ENCODE peak calls at places on chromosomes 12 and 14, in ten cellular contexts. B is A549, S is esophagus muscularis mucosa, O is body of pancreas, Y is adrenal gland, E is stomach, X is IMR-90, N is ovary, G is heart left ventricle, U is testis. V is an unnamed sample. For H3K9me3, the result is how much of the 10 kb centered on the place peaks cover.

GRCh38 chr14:92850492-92850891 is 56.4 kb downstream of the GOLGA5 start:
- DNase-seq in O (peak), X (peak), E (no peak), B (no peak), Y (no peak), G (no peak), U (no peak), N (no peak), S (no peak), V (no peak)

GRCh38 chr12:50297996-50298395 is 14.7 kb upstream of the LIMA1 start:
- DNase-seq in G (no peak), S (peak), N (no peak), B (no peak), O (no peak), U (no peak), E (no peak), Y (no peak), X (no peak), V (no peak)

GRCh38 chr12:109697877-109698468 is 15.7 kb upstream of the FAM222A start:
- DNase-seq in S (no peak), N (no peak), O (no peak), B (no peak), U (no peak), X (no peak), Y (no peak), G (no peak), E (no peak), V (no peak)

GRCh38 chr12:75944097-75944904 is 87.3 kb downstream of the PHLDA1 start:
- DNase-seq in E (no peak), X (peak), B (peak), U (no peak), O (no peak), G (no peak), N (no peak), Y (no peak), S (no peak), V (peak)

GRCh38 chr12:70045036-70045435 is 198.2 kb upstream of the CNOT2 start:
- DNase-seq in X (peak), S (no peak), U (no peak), Y (peak), G (peak), E (no peak), N (no peak), B (no peak), O (peak), V (no peak)

GRCh38 chr14:42110167-42110566 is 503.5 kb downstream of the LRFN5 start:
- DNase-seq in G (no peak), S (no peak), Y (peak), X (peak), B (peak), O (no peak), N (no peak), E (no peak), U (peak), V (no peak)

GRCh38 chr14:34993444-34993843 is 10.7 kb downstream of the SRP54 start:
- DNase-seq in B (no peak), Y (no peak), E (no peak), G (no peak), O (no peak), N (no peak), U (no peak), S (no peak), X (no peak), V (peak)

GRCh38 chr12:68334136-68334535 is 2.0 kb upstream of the MDM1 start:
- DNase-seq in G (peak), N (no peak), E (no peak), O (peak), B (no peak), S (peak), U (peak), Y (no peak), X (no peak), V (peak)

GRCh38 chr12:1691123-1692007 is 495 bp downstream of the ADIPOR2 start:
- DNase-seq in X (no peak), G (peak), U (peak), B (peak), O (no peak), Y (peak), S (no peak), E (peak), N (no peak), V (peak)

GRCh38 chr14:88868558-88869159 is 44.2 kb downstream of the TTC8 start:
- DNase-seq in U (no peak), S (no peak), B (no peak), Y (no peak), N (no peak), X (peak), E (no peak), O (no peak), G (no peak), V (peak)

GRCh38 chr12:64187370-64187769 is 34.7 kb downstream of the KICS2 start:
- DNase-seq in N (no peak), O (no peak), S (no peak), E (no peak), B (no peak), X (peak), Y (no peak), U (no peak), G (no peak), V (peak)

GRCh38 chr12:17062296-17063061 is 456.5 kb upstream of the LMO3 start:
- DNase-seq in B (no peak), G (no peak), O (no peak), E (no peak), S (no peak), N (no peak), U (no peak), Y (no peak), X (no peak), V (no peak)

GRCh38 chr14:67941456-67942018 is 122.0 kb downstream of the RAD51B start:
- DNase-seq in B (no peak), O (no peak), E (no peak), Y (no peak), X (peak), G (no peak), S (no peak), U (no peak), N (no peak), V (no peak)

GRCh38 chr12:93173178-93173957 is 204.4 kb upstream of the NUDT4 start:
- DNase-seq in B (no peak), S (no peak), E (no peak), X (peak), G (no peak), N (no peak), O (no peak), U (no peak), Y (no peak), V (no peak)

GRCh38 chr14:51182166-51182565 is 57.9 kb upstream of the TMX1 start:
- DNase-seq in B (no peak), X (no peak), Y (no peak), O (no peak), G (no peak), S (no peak), E (no peak), N (no peak), U (no peak), V (peak)

GRCh38 chr12:69278814-69279782 is 39.7 kb downstream of the CPSF6 start:
- DNase-seq in B (no peak), G (no peak), X (no peak), S (no peak), U (no peak), O (no peak), E (no peak), N (no peak), Y (no peak), V (no peak)

GRCh38 chr14:64444984-64445845 is 20.1 kb upstream of the AKAP5 start:
- DNase-seq in G (no peak), E (no peak), Y (peak), U (peak), X (peak), O (no peak), S (no peak), B (no peak), N (peak), V (peak)

GRCh38 chr12:1608783-1609119 is 14.4 kb upstream of the FBXL14 start:
- DNase-seq in S (no peak), X (no peak), B (no peak), U (no peak), N (no peak), Y (no peak), G (no peak), O (no peak), E (no peak), V (no peak)

GRCh38 chr14:97319691-97320090 is 522.5 kb downstream of the VRK1 start:
- DNase-seq in U (no peak), S (no peak), G (no peak), N (no peak), Y (peak), O (no peak), B (no peak), E (no peak), X (no peak), V (no peak)

GRCh38 chr14:91511014-91511466 is 930 bp upstream of the PPP4R3A start:
- DNase-seq in Y (no peak), E (no peak), U (no peak), N (no peak), X (peak), S (no peak), G (no peak), O (no peak), B (peak), V (no peak)

GRCh38 chr14:103109789-103110415 is 13.4 kb upstream of the TNFAIP2 start:
- DNase-seq in E (no peak), O (peak), U (no peak), Y (peak), N (no peak), X (peak), B (no peak), G (no peak), S (no peak), V (peak)

GRCh38 chr12:69101505-69101904 is 137.9 kb upstream of the CPSF6 start:
- DNase-seq in N (peak), B (no peak), U (peak), O (peak), G (no peak), X (no peak), Y (peak), E (no peak), S (no peak), V (peak)

GRCh38 chr12:47935196-47935595 is 28.2 kb upstream of the TMEM106C start:
- DNase-seq in B (no peak), N (peak), G (peak), S (no peak), O (peak), X (peak), E (peak), U (peak), Y (peak), V (no peak)

GRCh38 chr12:54463034-54463433 is 10.4 kb downstream of the GTSF1 start:
- DNase-seq in O (peak), U (no peak), X (peak), B (no peak), S (no peak), E (no peak), G (no peak), Y (peak), N (no peak), V (no peak)

GRCh38 chr14:28763914-28764848 is 2.4 kb upstream of the FOXG1 start:
- DNase-seq in Y (no peak), N (no peak), E (no peak), X (no peak), O (no peak), B (no peak), S (no peak), U (no peak), G (no peak), V (no peak)

GRCh38 chr12:102879144-102879763 is 37.8 kb downstream of the PAH start:
- DNase-seq in N (no peak), X (peak), U (peak), B (peak), Y (peak), S (no peak), O (peak), E (no peak), G (no peak), V (no peak)

GRCh38 chr14:69712217-69712565 is 54.8 kb upstream of the SRSF5 start:
- DNase-seq in U (no peak), E (no peak), X (no peak), G (no peak), N (no peak), S (no peak), O (no peak), Y (no peak), B (no peak), V (no peak)

GRCh38 chr12:103326190-103326589 is 169.6 kb downstream of the C12orf42 start:
- DNase-seq in N (no peak), E (no peak), G (no peak), Y (no peak), X (no peak), O (no peak), S (no peak), U (no peak), B (peak), V (no peak)

GRCh38 chr12:55997535-55997859 is 421 bp downstream of the SUOX start:
- DNase-seq in E (no peak), N (no peak), G (no peak), S (no peak), X (no peak), Y (peak), B (no peak), U (no peak), O (peak), V (no peak)

GRCh38 chr12:4159851-4160250 is 113.7 kb upstream of the CCND2 start:
- DNase-seq in S (no peak), B (no peak), X (no peak), N (no peak), O (no peak), G (no peak), Y (peak), E (no peak), U (no peak), V (no peak)

GRCh38 chr14:35201066-35201465 is 78.7 kb downstream of the PRORP start:
- DNase-seq in G (no peak), N (no peak), E (no peak), O (no peak), U (no peak), X (no peak), S (no peak), Y (no peak), B (no peak), V (no peak)

GRCh38 chr12:108747563-108747962 is 16.2 kb upstream of the CORO1C start:
- DNase-seq in S (no peak), N (no peak), Y (no peak), O (no peak), X (no peak), G (no peak), E (no peak), U (no peak), B (no peak), V (no peak)

GRCh38 chr12:39620664-39621658 is 1.4 kb upstream of the ABCD2 start:
- DNase-seq in U (no peak), B (no peak), E (no peak), O (no peak), N (no peak), Y (no peak), X (no peak), S (no peak), G (no peak), V (no peak)

GRCh38 chr12:130222519-130223255 is 60.4 kb downstream of the FZD10 start:
- DNase-seq in S (no peak), E (no peak), U (no peak), O (peak), N (no peak), X (no peak), Y (no peak), B (no peak), G (no peak), V (no peak)

GRCh38 chr12:89884917-89885316 is 176.3 kb upstream of the ATP2B1 start:
- DNase-seq in S (no peak), Y (no peak), G (no peak), B (no peak), E (no peak), N (no peak), X (no peak), O (no peak), U (no peak), V (no peak)

GRCh38 chr12:31370645-31371620 is 45.0 kb upstream of the SINHCAF start:
- DNase-seq in B (no peak), X (no peak), Y (no peak), E (no peak), O (no peak), G (no peak), U (no peak), S (no peak), N (no peak), V (no peak)

GRCh38 chr14:103862393-103862782 is 15.0 kb upstream of the PPP1R13B start:
- DNase-seq in O (no peak), N (no peak), G (no peak), B (no peak), X (no peak), U (no peak), Y (no peak), E (no peak), S (no peak), V (no peak)

GRCh38 chr12:46020768-46021167 is 30.4 kb upstream of the SCAF11 start:
- DNase-seq in Y (no peak), S (no peak), N (no peak), U (no peak), B (no peak), E (no peak), O (no peak), X (no peak), G (no peak), V (no peak)

GRCh38 chr12:46027172-46027571 is 36.8 kb upstream of the SCAF11 start:
- DNase-seq in U (no peak), S (no peak), G (no peak), O (no peak), X (no peak), N (no peak), Y (no peak), B (no peak), E (no peak), V (no peak)

GRCh38 chr12:46024099-46024498 is 33.7 kb upstream of the SCAF11 start:
- DNase-seq in S (no peak), E (no peak), N (no peak), O (no peak), U (no peak), B (no peak), X (no peak), Y (no peak), G (no peak), V (no peak)
- TF ChIP-seq POLR2A in S (no peak), E (no peak), N (no peak), O (no peak), U (no peak), B (no peak), X (no peak), Y (no peak), G (no peak), V (no peak)

GRCh38 chr12:126108247-126108646 is 1043.0 kb downstream of the AACS start:
- DNase-seq in O (no peak), Y (no peak), S (no peak), G (no peak), B (no peak), X (no peak), N (no peak), U (no peak), E (no peak), V (no peak)
- H3K9me3 ChIP-seq in O (under half), Y (under half), S (under half), G (under half), B (under half), X (under half), N (under half), U (under half), E (under half), V (under half)

DNA sequence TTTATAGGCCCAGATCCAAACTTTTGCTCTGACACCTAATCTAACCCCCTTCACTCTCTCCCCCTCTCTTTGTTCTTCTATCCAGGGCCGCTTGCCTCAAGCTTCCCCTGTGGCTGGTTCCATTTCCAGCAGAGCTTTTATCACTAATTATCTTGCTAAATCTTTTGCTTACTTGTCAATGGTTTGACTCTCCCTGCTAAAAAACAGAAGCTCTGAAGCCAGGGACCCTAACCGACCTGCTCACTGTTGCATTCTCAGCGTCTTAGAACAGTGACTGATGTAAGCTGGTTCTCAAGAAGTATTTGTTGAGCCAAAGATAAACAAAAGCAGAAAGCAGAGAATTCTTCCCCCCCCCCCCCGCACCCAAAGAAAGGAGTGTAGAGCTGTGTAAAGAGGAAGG is 385.9 kb downstream of the MED13L start:
- DNase-seq in N (no peak), O (no peak), E (no peak), S (no peak), U (no peak), Y (no peak), G (no peak), B (no peak), X (no peak), V (no peak)
- TF ChIP-seq POLR2A in N (no peak), O (no peak), E (no peak), S (no peak), U (no peak), Y (no peak), G (no peak), B (no peak), X (no peak), V (no peak)

GRCh38 chr14:105899657-105900397 is 373.4 kb downstream of the TMEM121 start:
- DNase-seq in U (no peak), B (no peak), X (no peak), N (no peak), E (no peak), O (no peak), S (no peak), G (no peak), Y (no peak), V (no peak)

GRCh38 chr14:105898482-105899010 is 372.2 kb downstream of the TMEM121 start:
- DNase-seq in E (no peak), X (no peak), O (no peak), G (no peak), Y (no peak), S (no peak), B (no peak), U (no peak), N (no peak), V (no peak)

GRCh38 chr14:105899071-105899641 is 372.8 kb downstream of the TMEM121 start:
- DNase-seq in G (no peak), B (no peak), S (no peak), O (no peak), X (no peak), E (no peak), N (no peak), U (no peak), Y (no peak), V (no peak)

GRCh38 chr14:105894978-105895881 is 368.8 kb downstream of the TMEM121 start:
- DNase-seq in G (no peak), O (no peak), X (no peak), B (no peak), N (peak), Y (no peak), E (no peak), S (no peak), U (no peak), V (no peak)

DNA sequence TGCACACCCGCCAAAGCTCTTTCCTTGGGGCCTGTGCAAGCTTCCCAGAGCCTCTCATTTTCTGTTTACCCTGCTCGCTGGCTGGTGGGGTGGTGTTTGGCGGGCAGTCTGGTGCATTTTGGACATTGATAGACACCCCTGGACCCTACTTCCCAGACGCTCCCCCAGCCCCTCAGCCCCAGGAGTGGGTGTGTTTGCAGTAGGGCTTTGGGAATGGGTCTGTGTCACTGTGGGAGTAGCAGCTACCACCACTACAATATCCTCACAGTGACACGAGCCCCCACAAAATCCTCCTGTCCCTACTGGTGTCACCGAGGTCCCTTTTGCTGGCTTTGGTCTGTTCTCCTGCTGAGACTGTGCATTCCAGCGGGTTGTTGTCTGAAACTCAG is 371.3 kb downstream of the TMEM121 start:
- DNase-seq in X (no peak), G (no peak), B (no peak), O (no peak), U (no peak), S (no peak), E (no peak), Y (no peak), N (no peak), V (no peak)
- H3K9me3 ChIP-seq in X (under half), G (under half), B (under half), O (under half), U (under half), S (under half), E (under half), Y (under half), N (under half), V (under half)

GRCh38 chr12:26523708-26524150 is 309.3 kb downstream of the ITPR2 start:
- DNase-seq in G (peak), S (peak), Y (peak), N (peak), E (peak), U (peak), O (peak), X (peak), B (no peak), V (peak)
- TF ChIP-seq POLR2A in G (no peak), S (no peak), Y (peak), N (no peak), E (no peak), U (no peak), O (no peak), X (no peak), B (no peak), V (no peak)

GRCh38 chr12:132345555-132346200 is 16.3 kb upstream of the GALNT9 start:
- DNase-seq in Y (no peak), S (no peak), X (no peak), N (no peak), U (no peak), E (no peak), B (no peak), G (no peak), O (no peak), V (no peak)

GRCh38 chr12:132344181-132344580 is 14.8 kb upstream of the GALNT9 start:
- DNase-seq in X (no peak), B (no peak), E (no peak), U (no peak), Y (no peak), O (no peak), N (no peak), S (no peak), G (no peak), V (no peak)

GRCh38 chr12:132343294-132343972 is 14.0 kb upstream of the GALNT9 start:
- DNase-seq in E (no peak), O (no peak), B (no peak), U (no peak), G (no peak), X (no peak), Y (no peak), N (no peak), S (no peak), V (no peak)

GRCh38 chr12:132345126-132345525 is 15.7 kb upstream of the GALNT9 start:
- DNase-seq in Y (no peak), G (no peak), N (no peak), S (no peak), B (no peak), X (no peak), U (no peak), O (no peak), E (no peak), V (no peak)

GRCh38 chr12:132344601-132345000 is 15.2 kb upstream of the GALNT9 start:
- DNase-seq in X (no peak), G (no peak), B (no peak), Y (no peak), O (no peak), E (no peak), S (no peak), N (no peak), U (no peak), V (no peak)
- H3K9me3 ChIP-seq in X (under half), G (under half), B (under half), Y (under half), O (under half), E (under half), S (under half), N (under half), U (under half), V (under half)

GRCh38 chr14:24074625-24075484 is 3.5 kb downstream of the CPNE6 start:
- DNase-seq in B (no peak), Y (no peak), N (no peak), E (peak), U (no peak), S (no peak), X (no peak), O (peak), G (no peak), V (no peak)
- TF ChIP-seq POLR2A in B (no peak), Y (no peak), N (no peak), E (no peak), U (no peak), S (no peak), X (no peak), O (no peak), G (no peak), V (no peak)

GRCh38 chr12:61029516-61029915 is 1230.7 kb upstream of the USP15 start:
- DNase-seq in N (no peak), S (no peak), Y (no peak), B (no peak), E (no peak), U (no peak), G (no peak), X (no peak), O (no peak), V (no peak)
- H3K9me3 ChIP-seq in N (under half), S (under half), Y (under half), B (under half), E (under half), U (under half), G (under half), X (under half), O (under half), V (under half)